ENCODE peak calls at places on chromosomes 5 and 9, in nine cellular contexts. O is NCI-H2081, D is hepatocyte, A is neural crest cell, U is SHP77, W is IMR-90, C is heart right ventricle, X is glutamatergic neuron, N is endodermal cell. E is an unnamed sample.

GRCh38 chr5:65041296-65042158 is 272.8 kb downstream of the CWC27 start:
- DNase-seq in C (no peak), W (peak), X (no peak), U (no peak), O (no peak), N (no peak), D (no peak), A (no peak), E (no peak)

GRCh38 chr5:150574818-150575537 is 65.5 kb upstream of the SYNPO start:
- DNase-seq in W (no peak), U (no peak), O (no peak), N (peak), X (no peak), D (no peak), A (no peak), C (no peak), E (no peak)

GRCh38 chr5:163459465-163459887 is 426 bp downstream of the NUDCD2 start:
- DNase-seq in A (no peak), O (peak), N (no peak), D (no peak), C (no peak), U (peak), W (peak), X (no peak), E (no peak)

GRCh38 chr5:65737842-65738241 is 15.8 kb downstream of the NLN start:
- DNase-seq in N (no peak), D (no peak), O (no peak), U (no peak), C (no peak), W (no peak), X (no peak), A (no peak), E (no peak)

GRCh38 chr9:95009459-95009858 is 283.0 kb downstream of the AOPEP start:
- DNase-seq in X (no peak), C (no peak), O (no peak), W (no peak), A (no peak), N (no peak), U (no peak), D (no peak), E (no peak)

GRCh38 chr5:137751869-137752491 is 2.2 kb downstream of the HNRNPA0 start:
- DNase-seq in X (no peak), D (peak), O (no peak), W (peak), A (no peak), N (no peak), U (peak), C (peak), E (peak)

GRCh38 chr5:143979044-143979690 is 167.2 kb downstream of the HMHB1 start:
- DNase-seq in O (no peak), A (no peak), U (no peak), D (no peak), W (no peak), X (no peak), C (no peak), N (no peak), E (no peak)

GRCh38 chr9:114513952-114514267 is 8.6 kb upstream of the WHRN start:
- DNase-seq in D (no peak), A (no peak), O (no peak), C (no peak), X (no peak), U (no peak), W (no peak), N (no peak), E (no peak)

GRCh38 chr9:122265265-122265900 is 701 bp downstream of the MRRF start:
- DNase-seq in U (peak), A (no peak), X (no peak), W (peak), N (no peak), O (no peak), D (peak), C (no peak), E (no peak)

GRCh38 chr5:159819671-159820411 is 96.4 kb upstream of the ADRA1B start:
- DNase-seq in N (no peak), A (no peak), W (no peak), U (no peak), D (peak), X (no peak), O (no peak), C (peak), E (no peak)

GRCh38 chr5:6551287-6551954 is 81.4 kb downstream of the NSUN2 start:
- DNase-seq in C (no peak), O (no peak), X (no peak), N (no peak), D (no peak), U (no peak), W (no peak), A (no peak), E (no peak)

GRCh38 chr5:27876071-27876470 is 837.7 kb upstream of the CDH9 start:
- DNase-seq in W (no peak), X (no peak), D (no peak), A (no peak), N (no peak), C (no peak), O (no peak), U (no peak), E (no peak)

GRCh38 chr5:109152565-109152964 is 257.2 kb downstream of the PJA2 start:
- DNase-seq in W (no peak), U (no peak), C (no peak), A (no peak), D (no peak), N (no peak), O (no peak), X (no peak), E (no peak)

GRCh38 chr9:16743375-16743774 is 127.1 kb downstream of the BNC2 start:
- DNase-seq in N (no peak), A (no peak), O (no peak), C (no peak), W (no peak), D (no peak), X (no peak), U (no peak), E (no peak)

GRCh38 chr5:128197911-128198522 is 114.5 kb downstream of the SLC12A2 start:
- DNase-seq in A (no peak), O (no peak), D (peak), W (no peak), C (no peak), N (no peak), X (no peak), U (no peak), E (no peak)

GRCh38 chr9:21972361-21972760 is 21.8 kb downstream of the CDKN2A start:
- DNase-seq in A (no peak), W (no peak), U (no peak), X (no peak), O (no peak), C (no peak), N (no peak), D (no peak), E (no peak)

GRCh38 chr9:97906236-97906831 is 16.0 kb downstream of the TRMO start:
- DNase-seq in W (no peak), O (no peak), A (no peak), D (no peak), X (no peak), C (peak), N (no peak), U (no peak), E (peak)

GRCh38 chr5:139650031-139650688 is 2.0 kb downstream of the CXXC5 start:
- DNase-seq in N (peak), A (peak), W (no peak), X (peak), D (peak), C (peak), O (no peak), U (peak), E (peak)

GRCh38 chr9:130215341-130216119 is 43.3 kb downstream of the NCS1 start:
- DNase-seq in C (no peak), O (no peak), A (no peak), D (no peak), W (peak), N (peak), X (peak), U (no peak), E (no peak)

GRCh38 chr9:4081549-4081895 is 218.3 kb downstream of the GLIS3 start:
- DNase-seq in O (no peak), A (no peak), U (no peak), N (no peak), D (no peak), X (no peak), C (no peak), W (peak), E (no peak)

GRCh38 chr9:99259231-99259918 is 37.3 kb downstream of the SEC61B start:
- DNase-seq in W (no peak), O (no peak), A (no peak), U (peak), X (peak), N (peak), D (peak), C (peak), E (peak)

GRCh38 chr5:35016179-35017056 is 31.3 kb downstream of the AGXT2 start:
- DNase-seq in D (no peak), C (no peak), W (peak), O (no peak), U (no peak), A (no peak), N (no peak), X (no peak), E (no peak)

GRCh38 chr5:19771174-19771835 is 216.7 kb downstream of the CDH18 start:
- DNase-seq in O (no peak), W (peak), U (no peak), A (no peak), N (peak), X (no peak), D (peak), C (no peak), E (no peak)

GRCh38 chr5:139745121-139745799 is 50.3 kb upstream of the PSD2 start:
- DNase-seq in W (peak), A (no peak), N (peak), C (no peak), D (peak), X (peak), O (no peak), U (peak), E (peak)

GRCh38 chr9:1335174-1335573 is 285.0 kb downstream of the DMRT2 start:
- DNase-seq in C (no peak), W (no peak), A (no peak), O (no peak), N (no peak), U (no peak), D (no peak), X (no peak), E (no peak)

GRCh38 chr5:38994329-38994927 is 79.8 kb downstream of the RICTOR start:
- DNase-seq in A (no peak), O (peak), N (peak), X (no peak), C (peak), D (peak), W (peak), U (peak), E (peak)

GRCh38 chr5:38666668-38667498 is 110.4 kb upstream of the LIFR start:
- DNase-seq in N (peak), C (peak), A (no peak), X (no peak), D (peak), O (peak), U (peak), W (peak), E (no peak)

E was measured in midbrain.